ENCODE peak calls at places on chromosome 16, in nine cellular contexts. A, Z, Y, K, C, S, H, G and F are unnamed samples.

GRCh38 chr16:23694707-23695373 is 16.2 kb downstream of the PLK1 start:
- DNase-seq in S (no peak), Y (no peak), G (no peak), Z (no peak), K (no peak), H (no peak), A (no peak), C (peak), F (no peak)

GRCh38 chr16:85564277-85565051 is 48.7 kb upstream of the GSE1 start:
- DNase-seq in S (peak), C (peak), H (peak), A (no peak), Y (no peak), K (no peak), Z (no peak), G (no peak), F (no peak)

GRCh38 chr16:28875134-28876015 is 2.9 kb upstream of the ATP2A1 start:
- DNase-seq in S (no peak), K (no peak), Y (no peak), A (no peak), C (no peak), H (no peak), G (no peak), Z (no peak), F (no peak)

GRCh38 chr16:66194866-66195265 is 171.6 kb upstream of the CDH5 start:
- DNase-seq in G (no peak), Z (no peak), A (no peak), Y (no peak), K (no peak), H (no peak), C (no peak), S (no peak), F (no peak)

GRCh38 chr16:70553645-70554044 is 30.0 kb downstream of the SF3B3 start:
- DNase-seq in G (no peak), Z (no peak), Y (no peak), S (no peak), H (no peak), C (no peak), K (no peak), A (no peak), F (no peak)

GRCh38 chr16:74667215-74667765 is 613 bp upstream of the RFWD3 start:
- DNase-seq in S (no peak), A (no peak), H (peak), G (no peak), K (peak), C (peak), Z (no peak), Y (peak), F (peak)

GRCh38 chr16:70433456-70434103 is 5.3 kb downstream of the ST3GAL2 start:
- DNase-seq in Y (peak), C (no peak), S (no peak), G (no peak), Z (no peak), H (no peak), A (peak), K (peak), F (no peak)

GRCh38 chr16:55842369-55843104 is 9.6 kb upstream of the CES1 start:
- DNase-seq in Z (no peak), H (no peak), C (peak), Y (peak), A (peak), K (peak), S (no peak), G (no peak), F (no peak)

GRCh38 chr16:28064150-28064549 is 636 bp upstream of the GSG1L start:
- DNase-seq in C (no peak), Y (no peak), K (no peak), S (no peak), A (no peak), G (no peak), H (no peak), Z (no peak), F (no peak)

GRCh38 chr16:58098207-58099096 is 30.7 kb downstream of the CFAP20 start:
- DNase-seq in H (no peak), A (no peak), S (peak), Z (no peak), C (no peak), K (no peak), Y (no peak), G (no peak), F (no peak)

GRCh38 chr16:15483857-15484256 is 49.5 kb downstream of the BMERB1 start:
- DNase-seq in H (no peak), S (no peak), G (no peak), K (no peak), Z (no peak), C (no peak), Y (no peak), A (no peak), F (no peak)

GRCh38 chr16:3965306-3965705 is 84.8 kb upstream of the CREBBP start:
- DNase-seq in Z (no peak), S (no peak), C (no peak), A (no peak), Y (no peak), G (no peak), H (no peak), K (no peak), F (no peak)

GRCh38 chr16:51149251-51149661 is 1.8 kb downstream of the SALL1 start:
- DNase-seq in K (no peak), H (no peak), C (no peak), Z (no peak), A (no peak), Y (no peak), G (no peak), S (no peak), F (no peak)

GRCh38 chr16:11501583-11502138 is 85.1 kb downstream of the LITAF start:
- DNase-seq in K (no peak), A (no peak), Z (no peak), G (peak), S (no peak), C (no peak), H (no peak), Y (no peak), F (no peak)

GRCh38 chr16:56450275-56450889 is 750 bp downstream of the NUDT21 start:
- DNase-seq in A (no peak), Z (no peak), K (no peak), H (no peak), Y (no peak), C (no peak), S (no peak), G (no peak), F (no peak)

GRCh38 chr16:71557954-71558582 is 18.8 kb downstream of the TAT start:
- DNase-seq in S (no peak), G (no peak), A (no peak), Z (no peak), H (no peak), Y (no peak), C (no peak), K (no peak), F (no peak)

GRCh38 chr16:59614466-59615240 is 880.5 kb upstream of the GOT2 start:
- DNase-seq in Y (no peak), A (no peak), C (no peak), Z (no peak), K (no peak), H (no peak), S (no peak), G (no peak), F (no peak)

GRCh38 chr16:85470873-85471272 is 142.2 kb upstream of the GSE1 start:
- DNase-seq in A (no peak), H (no peak), Z (no peak), C (no peak), G (no peak), S (no peak), K (no peak), Y (no peak), F (no peak)

GRCh38 chr16:54750249-54750648 is 180.4 kb upstream of the IRX5 start:
- DNase-seq in Y (no peak), C (peak), S (no peak), A (no peak), Z (no peak), H (no peak), K (no peak), G (no peak), F (no peak)

DNA sequence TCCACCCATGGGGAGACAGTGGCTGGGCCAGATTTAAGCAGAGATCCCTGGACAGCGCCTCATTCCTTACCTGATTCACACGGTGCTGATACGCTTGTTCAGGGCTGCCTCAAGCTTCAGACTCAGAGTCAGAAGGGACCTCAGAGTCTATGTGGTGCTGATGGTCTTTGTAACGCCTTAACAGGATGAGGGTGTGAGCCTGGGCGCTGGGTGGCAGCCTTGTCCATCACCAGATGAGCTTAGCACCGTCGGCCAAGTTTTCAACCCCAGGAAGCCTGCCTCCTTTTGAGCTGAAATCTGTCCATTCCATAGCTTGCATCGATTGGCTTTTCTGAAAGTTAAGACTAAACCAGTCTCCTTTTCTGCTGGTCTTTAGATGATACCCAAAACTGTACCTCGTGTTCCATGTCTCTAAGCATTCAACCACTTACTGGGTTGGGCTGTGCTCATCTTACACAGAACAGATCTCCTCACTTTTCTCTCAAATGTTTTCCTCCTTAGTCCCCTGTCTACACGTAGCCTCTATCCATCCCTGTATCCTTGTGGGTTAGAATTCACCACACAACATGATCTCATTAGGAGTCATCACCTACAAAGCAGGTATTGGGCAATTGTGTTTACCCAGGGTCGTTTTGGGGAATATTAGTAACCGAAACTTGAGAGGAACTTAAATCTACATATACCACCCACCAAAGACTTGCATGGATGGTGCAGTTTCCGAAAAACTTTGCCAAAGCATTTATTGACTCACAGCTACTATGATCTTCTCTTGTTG is 573.4 kb downstream of the CDH13 start:
- DNase-seq in C (no peak), H (no peak), A (no peak), G (no peak), Z (no peak), K (no peak), Y (peak), S (no peak), F (no peak)
- TF ChIP-seq CTCF in C (no peak), H (no peak), A (no peak), G (peak), Z (no peak), K (no peak), Y (peak), S (no peak), F (no peak)

GRCh38 chr16:68047987-68048386 is 24.9 kb downstream of the DUS2 start:
- DNase-seq in S (no peak), G (no peak), K (no peak), Y (no peak), A (no peak), C (no peak), Z (no peak), H (no peak), F (no peak)
- TF ChIP-seq CTCF in S (no peak), G (no peak), K (no peak), Y (no peak), A (no peak), C (no peak), Z (no peak), H (no peak), F (no peak)

DNA sequence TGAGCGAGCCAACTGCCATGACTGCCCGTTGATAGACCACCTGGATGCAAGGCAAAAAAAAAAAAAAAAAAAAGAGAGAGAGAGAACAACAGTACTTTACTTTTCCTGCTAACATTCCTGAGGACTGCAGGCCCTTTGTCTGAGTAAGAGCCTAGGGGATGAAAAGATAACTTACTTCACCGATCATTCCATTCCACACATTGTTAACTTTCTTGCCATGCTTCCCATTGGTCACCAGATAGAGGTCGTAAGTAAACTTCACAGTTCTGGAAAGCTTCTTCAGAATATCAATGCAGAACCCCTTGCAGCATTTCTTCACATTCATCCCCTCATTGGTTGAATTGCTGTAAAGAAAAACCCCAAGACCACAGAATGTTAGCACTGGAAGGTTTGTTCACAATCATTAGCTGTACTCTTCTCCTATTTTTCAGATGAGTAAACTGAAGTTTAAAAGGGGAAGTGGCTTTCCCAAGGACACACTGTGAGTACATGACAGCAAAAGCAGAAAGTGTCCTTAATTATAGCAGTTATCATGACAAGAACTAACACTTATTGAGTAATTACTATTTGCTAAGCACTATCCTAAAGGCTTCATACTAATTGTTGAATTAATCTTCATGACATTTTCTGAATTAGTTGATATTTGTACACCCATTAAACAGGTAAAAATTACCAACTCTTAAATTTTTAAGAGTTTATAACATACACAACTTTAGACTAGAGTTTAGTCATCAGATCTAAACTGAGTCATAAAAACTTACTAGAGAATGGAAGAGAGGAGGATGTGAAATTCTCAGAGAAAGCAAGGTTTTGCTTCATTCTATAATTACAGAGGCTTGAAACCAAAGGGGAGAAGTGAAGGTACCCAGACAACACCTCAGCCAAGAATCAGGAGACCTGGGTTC is 341.2 kb downstream of the GRIN2A start:
- DNase-seq in Y (no peak), H (no peak), Z (no peak), G (no peak), C (no peak), K (no peak), S (no peak), A (no peak), F (no peak)
- TF ChIP-seq CTCF in Y (no peak), H (no peak), Z (no peak), G (no peak), C (no peak), K (no peak), S (no peak), A (no peak), F (no peak)

GRCh38 chr16:13351222-13351621 is 449.8 kb downstream of the SHISA9 start:
- DNase-seq in Z (no peak), A (no peak), S (no peak), G (no peak), C (no peak), K (no peak), H (no peak), Y (no peak), F (no peak)

GRCh38 chr16:13351651-13352217 is 450.3 kb downstream of the SHISA9 start:
- DNase-seq in A (no peak), C (no peak), G (no peak), S (no peak), H (no peak), Z (no peak), Y (no peak), K (no peak), F (no peak)

GRCh38 chr16:13350000-13350399 is 448.6 kb downstream of the SHISA9 start:
- DNase-seq in H (no peak), A (no peak), Y (no peak), Z (no peak), K (no peak), C (no peak), S (no peak), G (no peak), F (no peak)

GRCh38 chr16:13343981-13344380 is 442.6 kb downstream of the SHISA9 start:
- DNase-seq in G (no peak), K (no peak), S (no peak), H (no peak), C (no peak), Z (no peak), Y (no peak), A (no peak), F (no peak)

GRCh38 chr16:13348416-13348815 is 447.0 kb downstream of the SHISA9 start:
- DNase-seq in A (no peak), K (no peak), H (no peak), C (no peak), Z (no peak), S (no peak), G (peak), Y (no peak), F (no peak)
- TF ChIP-seq CTCF in A (no peak), K (no peak), H (no peak), C (no peak), Z (no peak), S (no peak), G (no peak), Y (no peak), F (no peak)

GRCh38 chr16:88665148-88665547 is 2.3 kb upstream of the MVD start:
- DNase-seq in A (no peak), G (no peak), Y (peak), S (no peak), C (no peak), Z (no peak), K (no peak), H (no peak), F (no peak)

GRCh38 chr16:88671806-88672205 is 8.9 kb upstream of the MVD start:
- DNase-seq in S (no peak), C (no peak), Y (no peak), A (no peak), Z (no peak), G (no peak), H (no peak), K (no peak), F (no peak)

GRCh38 chr16:88665570-88665969 is 2.7 kb upstream of the MVD start:
- DNase-seq in G (no peak), C (no peak), A (no peak), Z (no peak), K (no peak), S (no peak), Y (no peak), H (no peak), F (no peak)

GRCh38 chr16:88669986-88670385 is 7.1 kb upstream of the MVD start:
- DNase-seq in A (no peak), C (no peak), H (no peak), K (no peak), Z (no peak), Y (no peak), S (no peak), G (no peak), F (no peak)

DNA sequence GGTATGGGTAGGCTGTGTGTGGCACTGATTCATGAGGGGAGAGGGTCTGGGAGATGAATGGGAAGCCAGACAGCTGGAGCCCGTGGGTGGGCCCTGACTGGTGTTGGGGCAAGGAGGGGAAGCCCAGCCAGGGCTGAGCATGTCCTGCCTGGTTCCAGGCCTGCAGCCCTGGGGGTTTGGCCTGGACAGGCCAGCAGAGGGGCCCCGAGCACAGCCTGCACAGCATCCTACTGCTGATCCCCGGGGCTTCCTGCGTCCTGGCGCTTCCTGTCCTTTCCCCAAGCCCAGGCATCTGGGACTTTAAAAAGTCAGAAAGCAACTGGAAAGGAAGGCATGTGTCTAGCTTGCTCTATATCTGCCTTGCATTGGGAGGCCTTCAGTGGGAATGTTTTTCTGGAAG is 4.6 kb upstream of the MVD start:
- DNase-seq in S (no peak), Z (no peak), C (no peak), A (no peak), Y (no peak), G (no peak), K (no peak), H (no peak), F (no peak)
- TF ChIP-seq CTCF in S (no peak), Z (no peak), C (no peak), A (no peak), Y (no peak), G (no peak), K (no peak), H (no peak), F (no peak)

GRCh38 chr16:81405702-81406113 is 38.9 kb upstream of the CMIP start:
- DNase-seq in C (no peak), G (peak), S (no peak), A (peak), Y (no peak), H (peak), Z (no peak), K (no peak), F (no peak)
- TF ChIP-seq CTCF in C (no peak), G (peak), S (no peak), A (no peak), Y (no peak), H (no peak), Z (no peak), K (no peak), F (no peak)

GRCh38 chr16:30585400-30586191 is at the start of gene ZNF785:
- DNase-seq in K (peak), G (peak), S (peak), Y (peak), C (peak), H (peak), A (peak), Z (peak), F (peak)
- TF ChIP-seq CTCF in K (peak), G (no peak), S (peak), Y (peak), C (no peak), H (peak), A (no peak), Z (peak), F (no peak)

DNA sequence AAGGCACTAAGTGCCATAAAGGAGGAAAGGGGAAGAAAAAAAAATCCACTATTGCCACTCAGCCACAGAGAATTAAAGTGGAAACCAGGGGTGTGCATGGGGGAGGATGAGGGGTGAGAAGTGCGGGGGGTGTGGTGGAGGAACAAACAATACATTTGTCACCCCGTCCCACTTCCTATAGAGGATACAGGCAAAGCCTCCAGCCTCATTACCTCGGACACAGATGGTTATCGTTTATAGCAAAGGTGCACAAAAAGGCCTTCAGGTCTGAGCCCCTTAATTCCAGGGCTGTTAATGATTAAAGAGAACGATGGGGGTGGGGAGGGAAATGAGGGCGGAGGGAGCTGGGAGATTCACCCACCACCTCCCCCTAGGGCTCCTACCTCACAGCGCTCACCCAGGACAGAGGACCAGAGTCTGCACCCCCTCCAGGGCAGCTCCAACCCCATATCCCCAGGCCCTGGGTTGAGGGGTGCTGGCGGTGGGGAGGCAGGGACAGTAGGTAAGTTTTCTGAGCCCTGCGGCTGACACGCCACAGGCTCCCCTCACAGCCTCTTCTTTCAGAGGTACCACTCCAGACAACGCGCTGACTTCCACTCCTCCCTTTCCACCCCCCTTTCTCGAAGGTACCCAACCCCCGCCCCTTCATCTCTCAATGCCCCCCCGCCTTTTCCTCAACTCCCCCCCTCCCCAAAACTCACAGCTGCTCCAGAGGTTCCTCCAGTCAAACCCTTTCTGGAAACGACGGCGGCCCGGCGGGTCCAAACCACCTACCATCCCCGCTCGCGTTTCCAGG is 457 bp downstream of the DCUN1D3 start:
- DNase-seq in G (no peak), C (no peak), S (no peak), Y (no peak), A (no peak), Z (peak), H (peak), K (no peak), F (peak)
- TF ChIP-seq CTCF in G (no peak), C (no peak), S (no peak), Y (no peak), A (no peak), Z (no peak), H (no peak), K (no peak), F (no peak)

GRCh38 chr16:22397459-22397858 is 23.0 kb upstream of the CDR2 start:
- DNase-seq in Z (no peak), K (no peak), H (peak), G (peak), S (no peak), A (peak), Y (no peak), C (no peak), F (no peak)

GRCh38 chr16:22400899-22401298 is 26.5 kb upstream of the CDR2 start:
- DNase-seq in Z (no peak), G (no peak), Y (no peak), A (no peak), H (no peak), C (no peak), S (no peak), K (no peak), F (no peak)

GRCh38 chr16:22397931-22398330 is 23.5 kb upstream of the CDR2 start:
- DNase-seq in Y (no peak), S (no peak), Z (no peak), H (no peak), A (no peak), G (no peak), C (no peak), K (no peak), F (no peak)

GRCh38 chr16:22395960-22396359 is 21.5 kb upstream of the CDR2 start:
- DNase-seq in Y (no peak), H (no peak), K (no peak), Z (no peak), C (no peak), A (no peak), G (no peak), S (no peak), F (no peak)
- TF ChIP-seq CTCF in Y (no peak), H (no peak), K (no peak), Z (no peak), C (peak), A (no peak), G (no peak), S (no peak), F (no peak)